ENCODE peak calls at places on chromosomes 1 and 21, in eight cellular contexts. T is left ventricle myocardium inferior, O is psoas muscle, G is heart left ventricle, Z is AG09309, L is brain microvascular endothelial cell, A is stomach, N is tibial artery. I is an unnamed sample.

GRCh38 chr1:72670902-72671301 is 388.6 kb upstream of the NEGR1 start:
- DNase-seq in Z (no peak), O (no peak), L (no peak), G (no peak), A (no peak), T (no peak), N (no peak), I (no peak)

GRCh38 chr1:200641175-200641489 is 20.6 kb upstream of the KIF14 start:
- DNase-seq in N (no peak), L (no peak), T (no peak), G (no peak), O (no peak), A (no peak), Z (no peak), I (peak; percentile 30)

GRCh38 chr1:25996966-25997758 is 701 bp downstream of the PAFAH2 start:
- DNase-seq in G (no peak), A (no peak), N (no peak), Z (no peak), L (peak; percentile 77), T (no peak), O (no peak), I (peak; percentile 76)

GRCh38 chr1:211589782-211590721 is 11.1 kb upstream of the SLC30A1 start:
- DNase-seq in L (peak; percentile 57), Z (peak; percentile 76), O (peak; percentile 79), A (peak; percentile 47), N (peak; percentile 92), G (peak; percentile 82), T (peak; percentile 71), I (peak; percentile 86)

GRCh38 chr1:196774603-196775002 is at the start of gene CFHR3:
- DNase-seq in G (no peak), A (no peak), O (no peak), N (no peak), L (no peak), T (no peak), Z (no peak), I (no peak)

GRCh38 chr1:5640845-5641244 is 351.4 kb downstream of the NPHP4 start:
- DNase-seq in Z (no peak), N (no peak), O (no peak), G (no peak), T (no peak), A (peak; percentile 7), L (no peak), I (no peak)

GRCh38 chr1:2320760-2321159 is 70.6 kb downstream of the MORN1 start:
- DNase-seq in L (peak; percentile 16), T (no peak), N (no peak), G (no peak), Z (no peak), A (no peak), O (no peak), I (no peak)

GRCh38 chr21:45942011-45942546 is 39.5 kb upstream of the COL6A1 start:
- DNase-seq in A (no peak), L (no peak), N (no peak), Z (no peak), O (no peak), G (no peak), T (no peak), I (no peak)

GRCh38 chr1:111563619-111564018 is 56.0 kb upstream of the RAP1A start:
- DNase-seq in Z (no peak), O (no peak), L (peak; percentile 62), G (no peak), A (no peak), N (no peak), T (no peak), I (peak; percentile 86)

GRCh38 chr1:43312638-43313515 is 12.1 kb downstream of the TIE1 start:
- DNase-seq in N (peak; percentile 58), O (no peak), T (no peak), A (no peak), G (no peak), Z (no peak), L (no peak), I (no peak)

GRCh38 chr1:151511636-151512215 is 539 bp downstream of the CGN start:
- DNase-seq in A (peak; percentile 65), T (no peak), G (peak; percentile 60), O (peak; percentile 29), L (no peak), N (no peak), Z (no peak), I (no peak)

GRCh38 chr1:22745675-22746585 is 35.3 kb downstream of the EPHB2 start:
- DNase-seq in T (no peak), Z (no peak), A (no peak), O (no peak), G (no peak), N (no peak), L (peak; percentile 66), I (peak; percentile 86)

GRCh38 chr1:67713071-67713806 is 28.2 kb downstream of the GADD45A start:
- DNase-seq in G (no peak), N (no peak), T (no peak), A (peak; percentile 64), Z (peak; percentile 63), O (no peak), L (peak; percentile 81), I (peak; percentile 93)

GRCh38 chr1:234597894-234598293 is 12.1 kb downstream of the IRF2BP2 start:
- DNase-seq in A (peak; percentile 55), G (no peak), N (no peak), O (no peak), T (peak; percentile 38), L (peak; percentile 66), Z (no peak), I (peak; percentile 72)

GRCh38 chr1:5897281-5897680 is 94.9 kb downstream of the NPHP4 start:
- DNase-seq in L (no peak), Z (no peak), T (no peak), O (no peak), G (peak; percentile 17), A (no peak), N (no peak), I (no peak)

GRCh38 chr1:61914823-61915482 is 172.7 kb downstream of the PATJ start:
- DNase-seq in L (no peak), T (no peak), Z (no peak), A (no peak), G (no peak), O (no peak), N (no peak), I (no peak)

GRCh38 chr21:43825936-43826622 is 36.7 kb downstream of the RRP1 start:
- DNase-seq in T (no peak), L (no peak), G (peak; percentile 52), A (peak; percentile 42), Z (no peak), N (no peak), O (peak; percentile 66), I (no peak)

GRCh38 chr1:93625582-93626327 is 55.9 kb downstream of the BCAR3 start:
- DNase-seq in G (no peak), A (no peak), L (peak; percentile 80), N (no peak), O (no peak), Z (peak; percentile 59), T (no peak), I (peak; percentile 97)

GRCh38 chr1:78834201-78834741 is 172.3 kb downstream of the ADGRL4 start:
- DNase-seq in G (no peak), O (no peak), A (no peak), T (no peak), N (no peak), L (no peak), Z (no peak), I (peak; percentile 6)

GRCh38 chr1:78839704-78840277 is 166.7 kb downstream of the ADGRL4 start:
- DNase-seq in O (no peak), T (no peak), N (no peak), Z (no peak), L (peak; percentile 44), G (no peak), A (peak; percentile 32), I (peak; percentile 63)

GRCh38 chr1:78840447-78841251 is 165.9 kb downstream of the ADGRL4 start:
- DNase-seq in L (peak; percentile 85), N (no peak), O (no peak), G (peak; percentile 58), Z (peak; percentile 39), T (no peak), A (no peak), I (peak; percentile 84)

GRCh38 chr1:78833491-78833890 is 173.0 kb downstream of the ADGRL4 start:
- DNase-seq in G (no peak), Z (peak; percentile 50), A (no peak), N (no peak), T (no peak), O (no peak), L (peak; percentile 80), I (peak; percentile 93)

DNA sequence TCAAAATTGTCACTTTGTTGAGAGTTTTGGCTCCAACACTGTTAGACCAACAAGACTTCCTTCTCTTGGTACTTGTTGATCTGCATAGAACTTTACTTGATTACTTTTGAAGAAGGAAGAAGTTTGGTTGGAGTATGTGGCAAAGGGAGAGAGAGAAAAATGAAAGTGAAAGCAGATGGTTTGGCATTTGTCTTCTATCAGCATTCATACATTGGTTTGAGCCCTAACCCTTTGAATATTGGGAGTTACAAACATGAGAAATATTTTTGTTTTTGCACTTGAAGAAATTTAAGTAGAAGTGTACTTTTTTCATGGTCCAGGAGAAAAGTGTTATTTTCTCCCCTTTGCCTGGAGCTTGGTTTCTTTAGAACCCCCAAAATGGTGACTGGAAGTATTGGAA is 169.8 kb downstream of the ADGRL4 start:
- DNase-seq in O (no peak), Z (no peak), T (no peak), A (no peak), G (no peak), L (no peak), N (no peak), I (peak; percentile 13)
- H3K4me3 ChIP-seq in O (no peak overlapping the region), Z (no peak overlapping the region), T (no peak overlapping the region), A (no peak overlapping the region), G (no peak overlapping the region), L (no peak overlapping the region), N (no peak overlapping the region), I (no peak overlapping the region)

DNA sequence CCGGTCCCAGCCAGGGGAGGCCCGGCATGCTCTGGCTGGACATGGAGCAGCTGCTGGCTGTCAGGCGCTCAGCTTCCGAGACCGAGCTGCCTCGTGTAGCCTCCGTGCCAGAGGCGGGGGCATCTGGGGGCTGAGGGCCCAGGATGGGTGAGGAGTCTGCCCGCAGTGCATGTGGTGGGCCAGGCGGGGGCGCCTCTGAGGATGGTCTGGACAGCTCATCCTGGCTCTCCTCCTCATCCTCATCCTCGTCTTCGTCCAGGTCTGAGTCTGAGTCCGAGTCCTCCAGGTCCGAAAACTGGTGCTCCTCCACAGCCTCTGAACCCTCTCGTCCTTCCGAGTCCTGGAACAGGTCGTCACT is 28.9 kb upstream of the EDN2 start:
- DNase-seq in N (no peak), T (no peak), G (peak; percentile 61), A (no peak), Z (no peak), O (no peak), L (no peak), I (no peak)
- TF ChIP-seq CTCF in N (no peak), T (peak; percentile 34), G (peak; percentile 32), A (no peak), Z (peak; percentile 41), O (peak; percentile 27), L (peak; percentile 70), I (peak; percentile 31)

DNA sequence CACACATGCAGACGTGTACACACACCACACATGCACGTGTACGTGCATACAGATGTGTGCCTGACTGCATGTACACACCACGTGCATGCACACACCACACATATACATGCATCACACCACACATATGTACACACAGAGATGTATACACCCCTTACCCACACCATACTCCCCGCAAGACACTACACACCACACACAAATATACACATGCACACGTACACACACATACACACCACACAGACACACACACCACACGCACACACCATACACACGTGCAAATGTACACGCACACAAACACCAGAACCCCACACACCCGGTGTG is 9.7 kb downstream of the ITGB2 start:
- DNase-seq in T (no peak), L (no peak), G (no peak), A (no peak), O (no peak), Z (no peak), N (no peak), I (no peak)
- H3K4me3 ChIP-seq in T (no peak overlapping the region), L (no peak overlapping the region), G (no peak overlapping the region), A (no peak overlapping the region), O (no peak overlapping the region), Z (no peak overlapping the region), N (no peak overlapping the region), I (no peak overlapping the region)

GRCh38 chr1:54370287-54371003 is 35.7 kb downstream of the SSBP3 start:
- DNase-seq in O (no peak), Z (no peak), G (no peak), T (no peak), A (no peak), L (no peak), N (no peak), I (no peak)
- TF ChIP-seq CTCF in O (no peak), Z (no peak), G (no peak), T (no peak), A (no peak), L (no peak), N (no peak), I (no peak)

I was measured in fibroblast of mammary gland.